ENCODE peak calls at places on chromosomes 2 and 18, in six cellular contexts. T, P, A, G, Y and B are unnamed samples.
A peak's percentile ranks its signal among the peaks of the same experiment; 100 is the strongest.

GRCh38 chr2:67524236-67524635 is 127.1 kb downstream of the ETAA1 start:
- DNase-seq in T (no peak), P (no peak), A (no peak), G (no peak), Y (no peak), B (no peak)

GRCh38 chr2:217958206-217958888 is 44.4 kb downstream of the TNS1 start:
- DNase-seq in T (no peak), P (no peak), A (no peak), G (no peak), Y (no peak), B (no peak)

GRCh38 chr2:239162141-239162821 is 238.5 kb downstream of the HDAC4 start:
- DNase-seq in T (no peak), P (no peak), A (no peak), G (no peak), Y (no peak), B (no peak)

GRCh38 chr2:45128580-45128997 is 119.3 kb upstream of the SIX2 start:
- DNase-seq in T (no peak), P (peak; percentile 1), A (no peak), G (no peak), Y (peak; percentile 20), B (no peak)

GRCh38 chr2:217283505-217283904 is 423.6 kb upstream of the TNP1 start:
- DNase-seq in T (no peak), P (no peak), A (no peak), G (no peak), Y (no peak), B (no peak)

GRCh38 chr2:124316875-124317605 is 292.0 kb downstream of the CNTNAP5 start:
- DNase-seq in T (no peak), P (no peak), A (no peak), G (no peak), Y (peak; percentile 28), B (no peak)

GRCh38 chr18:63162271-63163014 is 157.1 kb downstream of the BCL2 start:
- DNase-seq in T (no peak), P (no peak), A (peak; percentile 80), G (no peak), Y (no peak), B (no peak)

GRCh38 chr2:10631405-10631804 is 58.4 kb downstream of the NOL10 start:
- DNase-seq in T (no peak), P (no peak), A (no peak), G (no peak), Y (no peak), B (no peak)

GRCh38 chr2:234467289-234467688 is 29.6 kb downstream of the ARL4C start:
- DNase-seq in T (no peak), P (no peak), A (no peak), G (no peak), Y (no peak), B (no peak)

GRCh38 chr18:50871846-50872245 is 7.1 kb upstream of the ME2 start:
- DNase-seq in T (no peak), P (no peak), A (no peak), G (no peak), Y (no peak), B (no peak)

GRCh38 chr2:146412625-146413024 is 1432.2 kb upstream of the ACVR2A start:
- DNase-seq in T (peak; percentile 15), P (peak; percentile 83), A (no peak), G (peak; percentile 61), Y (no peak), B (peak; percentile 30)

GRCh38 chr2:46540496-46541342 is 61.4 kb downstream of the TMEM247 start:
- DNase-seq in T (no peak), P (no peak), A (no peak), G (peak; percentile 42), Y (no peak), B (no peak)

GRCh38 chr2:118249970-118250369 is 161.7 kb downstream of the INSIG2 start:
- DNase-seq in T (no peak), P (no peak), A (no peak), G (no peak), Y (no peak), B (peak; percentile 9)

GRCh38 chr2:102041351-102041750 is 49.6 kb downstream of the IL1R2 start:
- DNase-seq in T (no peak), P (no peak), A (no peak), G (peak; percentile 65), Y (no peak), B (peak; percentile 56)
- TF ChIP-seq POLR2AphosphoS5 in T (no peak), P (no peak), A (no peak), G (no peak), Y (no peak), B (no peak)

GRCh38 chr2:197197808-197198409 is 112.7 kb downstream of the ANKRD44 start:
- DNase-seq in T (no peak), P (no peak), A (no peak), G (no peak), Y (no peak), B (no peak)

GRCh38 chr2:197200056-197200455 is 110.5 kb downstream of the ANKRD44 start:
- DNase-seq in T (no peak), P (no peak), A (no peak), G (no peak), Y (no peak), B (peak; percentile 56)

GRCh38 chr2:197196737-197197136 is 113.8 kb downstream of the ANKRD44 start:
- DNase-seq in T (no peak), P (no peak), A (no peak), G (no peak), Y (no peak), B (no peak)

GRCh38 chr2:197200657-197201056 is 109.9 kb downstream of the ANKRD44 start:
- DNase-seq in T (no peak), P (no peak), A (no peak), G (no peak), Y (no peak), B (no peak)

GRCh38 chr2:197198890-197199289 is 111.7 kb downstream of the ANKRD44 start:
- DNase-seq in T (no peak), P (no peak), A (peak; percentile 98), G (no peak), Y (peak; percentile 42), B (peak; percentile 91)
- TF ChIP-seq GABPA in T (peak; percentile 70), P (no peak), A (peak; percentile 90), G (no peak), Y (no peak), B (peak; percentile 92)

GRCh38 chr2:73983322-73984202 is 1.1 kb upstream of the TET3 start:
- DNase-seq in T (no peak), P (peak; percentile 73), A (no peak), G (peak; percentile 63), Y (peak; percentile 74), B (peak; percentile 45)
- TF ChIP-seq POLR2AphosphoS5 in T (no peak), P (no peak), A (no peak), G (no peak), Y (no peak), B (no peak)

GRCh38 chr2:127570282-127571250 is 35.1 kb downstream of the MYO7B start:
- DNase-seq in T (no peak), P (peak; percentile 39), A (no peak), G (no peak), Y (no peak), B (no peak)
- TF ChIP-seq GABPA in T (no peak), P (no peak), A (no peak), G (no peak), Y (no peak), B (no peak)

GRCh38 chr2:111169268-111169667 is 48.6 kb downstream of the BCL2L11 start:
- DNase-seq in T (no peak), P (no peak), A (no peak), G (no peak), Y (no peak), B (no peak)

GRCh38 chr2:111169924-111170323 is 49.2 kb downstream of the BCL2L11 start:
- DNase-seq in T (no peak), P (no peak), A (no peak), G (no peak), Y (no peak), B (no peak)

GRCh38 chr2:111167238-111168162 is 46.8 kb downstream of the BCL2L11 start:
- DNase-seq in T (no peak), P (no peak), A (no peak), G (no peak), Y (no peak), B (no peak)

GRCh38 chr2:111166115-111166514 is 45.4 kb downstream of the BCL2L11 start:
- DNase-seq in T (no peak), P (no peak), A (no peak), G (no peak), Y (no peak), B (no peak)

DNA sequence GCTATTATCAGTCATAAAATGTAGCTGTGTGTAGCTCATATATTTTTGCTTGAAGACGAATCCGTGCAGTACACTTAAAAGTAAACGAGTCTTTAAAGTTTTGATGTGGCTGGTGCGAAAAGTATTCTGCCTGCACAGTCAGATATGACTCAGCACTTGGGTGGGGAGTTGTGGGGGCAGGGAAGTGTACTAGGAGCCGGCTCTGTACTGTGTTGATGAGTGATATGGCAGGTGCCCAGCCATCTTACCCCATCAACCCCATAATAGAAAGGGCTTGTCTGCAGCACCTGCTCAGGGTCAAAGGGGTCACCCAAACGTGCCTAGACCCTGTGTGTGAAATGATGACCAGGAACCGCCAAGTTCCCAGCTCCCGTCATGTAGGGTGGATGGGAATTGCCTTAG is 47.8 kb downstream of the BCL2L11 start:
- DNase-seq in T (peak; percentile 85), P (no peak), A (peak; percentile 68), G (no peak), Y (no peak), B (no peak)
- TF ChIP-seq POLR2AphosphoS5 in T (peak; percentile 66), P (no peak), A (no peak), G (no peak), Y (peak; percentile 13), B (no peak)